ENCODE peak calls at places on chromosomes 2 and 18, in nine cellular contexts. One of them, this sample, is unnamed.

GRCh38 chr2:158464426-158465281 is 7.9 kb downstream of the PKP4 start:
- DNase-seq in effector memory CD8-positive, alpha-beta T cell: no peak
- DNase-seq in LNCaP clone FGC: no peak
- DNase-seq in HL-60: no peak
- DNase-seq in AG04450: no peak
- DNase-seq in posterior cingulate gyrus: no peak
- DNase-seq in D341Med: peak
- DNase-seq in fibroblast of the aortic adventitia: peak
- DNase-seq in amniotic stem cell: no peak
- DNase-seq in this sample: peak

GRCh38 chr2:96842600-96842999 is 1.2 kb downstream of the ANKRD23 start:
- DNase-seq in effector memory CD8-positive, alpha-beta T cell: no peak
- DNase-seq in fibroblast of the aortic adventitia: no peak
- DNase-seq in D341Med: no peak
- DNase-seq in amniotic stem cell: no peak
- DNase-seq in HL-60: no peak
- DNase-seq in posterior cingulate gyrus: peak
- DNase-seq in AG04450: no peak
- DNase-seq in LNCaP clone FGC: no peak
- DNase-seq in this sample: no peak

GRCh38 chr2:64779117-64779690 is 125.5 kb upstream of the SERTAD2 start:
- DNase-seq in LNCaP clone FGC: no peak
- DNase-seq in effector memory CD8-positive, alpha-beta T cell: no peak
- DNase-seq in D341Med: no peak
- DNase-seq in amniotic stem cell: peak
- DNase-seq in posterior cingulate gyrus: no peak
- DNase-seq in HL-60: no peak
- DNase-seq in AG04450: peak
- DNase-seq in fibroblast of the aortic adventitia: peak
- DNase-seq in this sample: no peak

GRCh38 chr2:54122171-54122935 is 6.9 kb downstream of the ACYP2 start:
- DNase-seq in posterior cingulate gyrus: no peak
- DNase-seq in D341Med: no peak
- DNase-seq in effector memory CD8-positive, alpha-beta T cell: no peak
- DNase-seq in HL-60: no peak
- DNase-seq in fibroblast of the aortic adventitia: no peak
- DNase-seq in amniotic stem cell: no peak
- DNase-seq in AG04450: no peak
- DNase-seq in LNCaP clone FGC: no peak
- DNase-seq in this sample: no peak

GRCh38 chr2:100056478-100056877 is 85.9 kb downstream of the AFF3 start:
- DNase-seq in amniotic stem cell: no peak
- DNase-seq in fibroblast of the aortic adventitia: no peak
- DNase-seq in posterior cingulate gyrus: no peak
- DNase-seq in effector memory CD8-positive, alpha-beta T cell: no peak
- DNase-seq in D341Med: no peak
- DNase-seq in AG04450: no peak
- DNase-seq in HL-60: no peak
- DNase-seq in LNCaP clone FGC: peak
- DNase-seq in this sample: no peak

GRCh38 chr2:173831312-173832229 is 133.6 kb downstream of the SP3 start:
- DNase-seq in D341Med: no peak
- DNase-seq in HL-60: no peak
- DNase-seq in amniotic stem cell: no peak
- DNase-seq in LNCaP clone FGC: no peak
- DNase-seq in effector memory CD8-positive, alpha-beta T cell: no peak
- DNase-seq in fibroblast of the aortic adventitia: peak
- DNase-seq in AG04450: no peak
- DNase-seq in posterior cingulate gyrus: no peak
- DNase-seq in this sample: no peak

GRCh38 chr18:2083691-2084090 is 487.6 kb downstream of the METTL4 start:
- DNase-seq in LNCaP clone FGC: no peak
- DNase-seq in AG04450: no peak
- DNase-seq in amniotic stem cell: no peak
- DNase-seq in fibroblast of the aortic adventitia: no peak
- DNase-seq in HL-60: no peak
- DNase-seq in posterior cingulate gyrus: no peak
- DNase-seq in effector memory CD8-positive, alpha-beta T cell: no peak
- DNase-seq in D341Med: peak
- DNase-seq in this sample: peak

GRCh38 chr18:50454379-50455005 is 79.6 kb downstream of the SKA1 start:
- DNase-seq in LNCaP clone FGC: no peak
- DNase-seq in posterior cingulate gyrus: no peak
- DNase-seq in effector memory CD8-positive, alpha-beta T cell: no peak
- DNase-seq in AG04450: no peak
- DNase-seq in D341Med: no peak
- DNase-seq in amniotic stem cell: no peak
- DNase-seq in fibroblast of the aortic adventitia: no peak
- DNase-seq in HL-60: no peak
- DNase-seq in this sample: peak

GRCh38 chr2:64120928-64121327 is 23.3 kb downstream of the PELI1 start:
- DNase-seq in LNCaP clone FGC: no peak
- DNase-seq in effector memory CD8-positive, alpha-beta T cell: no peak
- DNase-seq in HL-60: no peak
- DNase-seq in AG04450: no peak
- DNase-seq in fibroblast of the aortic adventitia: no peak
- DNase-seq in D341Med: no peak
- DNase-seq in amniotic stem cell: no peak
- DNase-seq in posterior cingulate gyrus: no peak
- DNase-seq in this sample: no peak

GRCh38 chr18:47979611-47980200 is 49.2 kb upstream of the SMAD2 start:
- DNase-seq in posterior cingulate gyrus: no peak
- DNase-seq in effector memory CD8-positive, alpha-beta T cell: no peak
- DNase-seq in AG04450: no peak
- DNase-seq in HL-60: no peak
- DNase-seq in fibroblast of the aortic adventitia: no peak
- DNase-seq in amniotic stem cell: no peak
- DNase-seq in D341Med: no peak
- DNase-seq in LNCaP clone FGC: peak
- DNase-seq in this sample: peak

GRCh38 chr2:134334542-134335353 is 80.9 kb downstream of the MGAT5 start:
- DNase-seq in amniotic stem cell: no peak
- DNase-seq in D341Med: no peak
- DNase-seq in effector memory CD8-positive, alpha-beta T cell: no peak
- DNase-seq in LNCaP clone FGC: no peak
- DNase-seq in fibroblast of the aortic adventitia: no peak
- DNase-seq in AG04450: no peak
- DNase-seq in posterior cingulate gyrus: no peak
- DNase-seq in HL-60: no peak
- DNase-seq in this sample: peak

GRCh38 chr2:133948610-133949290 is 305.1 kb upstream of the MGAT5 start:
- DNase-seq in fibroblast of the aortic adventitia: no peak
- DNase-seq in effector memory CD8-positive, alpha-beta T cell: no peak
- DNase-seq in amniotic stem cell: no peak
- DNase-seq in AG04450: no peak
- DNase-seq in LNCaP clone FGC: no peak
- DNase-seq in D341Med: no peak
- DNase-seq in HL-60: no peak
- DNase-seq in posterior cingulate gyrus: no peak
- DNase-seq in this sample: no peak

GRCh38 chr18:4063545-4063944 is 391.6 kb downstream of the DLGAP1 start:
- DNase-seq in AG04450: no peak
- DNase-seq in amniotic stem cell: no peak
- DNase-seq in LNCaP clone FGC: no peak
- DNase-seq in D341Med: no peak
- DNase-seq in posterior cingulate gyrus: no peak
- DNase-seq in effector memory CD8-positive, alpha-beta T cell: no peak
- DNase-seq in fibroblast of the aortic adventitia: no peak
- DNase-seq in HL-60: no peak
- DNase-seq in this sample: no peak

GRCh38 chr2:70161069-70161534 is 29.7 kb downstream of the C2orf42 start:
- DNase-seq in AG04450: no peak
- DNase-seq in amniotic stem cell: no peak
- DNase-seq in HL-60: no peak
- DNase-seq in fibroblast of the aortic adventitia: no peak
- DNase-seq in D341Med: no peak
- DNase-seq in effector memory CD8-positive, alpha-beta T cell: no peak
- DNase-seq in LNCaP clone FGC: peak
- DNase-seq in posterior cingulate gyrus: no peak
- DNase-seq in this sample: no peak

GRCh38 chr18:59041819-59042476 is 97.7 kb upstream of the SEC11C start:
- DNase-seq in LNCaP clone FGC: no peak
- DNase-seq in effector memory CD8-positive, alpha-beta T cell: no peak
- DNase-seq in fibroblast of the aortic adventitia: no peak
- DNase-seq in AG04450: no peak
- DNase-seq in D341Med: no peak
- DNase-seq in posterior cingulate gyrus: peak
- DNase-seq in amniotic stem cell: no peak
- DNase-seq in HL-60: no peak
- DNase-seq in this sample: no peak

GRCh38 chr2:33215299-33215698 is 261.1 kb upstream of the RASGRP3 start:
- DNase-seq in effector memory CD8-positive, alpha-beta T cell: no peak
- DNase-seq in AG04450: peak
- DNase-seq in amniotic stem cell: peak
- DNase-seq in D341Med: no peak
- DNase-seq in fibroblast of the aortic adventitia: peak
- DNase-seq in posterior cingulate gyrus: peak
- DNase-seq in LNCaP clone FGC: no peak
- DNase-seq in HL-60: no peak
- DNase-seq in this sample: no peak

GRCh38 chr2:86468162-86469033 is 27.2 kb downstream of the KDM3A start:
- DNase-seq in posterior cingulate gyrus: no peak
- DNase-seq in D341Med: no peak
- DNase-seq in amniotic stem cell: no peak
- DNase-seq in fibroblast of the aortic adventitia: no peak
- DNase-seq in LNCaP clone FGC: no peak
- DNase-seq in HL-60: no peak
- DNase-seq in effector memory CD8-positive, alpha-beta T cell: no peak
- DNase-seq in AG04450: no peak
- DNase-seq in this sample: no peak

GRCh38 chr2:191228861-191229260 is 16.3 kb upstream of the MYO1B start:
- DNase-seq in AG04450: no peak
- DNase-seq in effector memory CD8-positive, alpha-beta T cell: no peak
- DNase-seq in fibroblast of the aortic adventitia: no peak
- DNase-seq in D341Med: no peak
- DNase-seq in LNCaP clone FGC: no peak
- DNase-seq in posterior cingulate gyrus: no peak
- DNase-seq in amniotic stem cell: no peak
- DNase-seq in HL-60: no peak
- DNase-seq in this sample: no peak

GRCh38 chr2:234293973-234294372 is 202.9 kb downstream of the ARL4C start:
- DNase-seq in LNCaP clone FGC: no peak
- DNase-seq in AG04450: no peak
- DNase-seq in effector memory CD8-positive, alpha-beta T cell: no peak
- DNase-seq in D341Med: no peak
- DNase-seq in amniotic stem cell: no peak
- DNase-seq in fibroblast of the aortic adventitia: no peak
- DNase-seq in HL-60: no peak
- DNase-seq in posterior cingulate gyrus: no peak
- DNase-seq in this sample: peak

GRCh38 chr2:205175831-205176230 is 506.5 kb upstream of the NRP2 start:
- DNase-seq in fibroblast of the aortic adventitia: no peak
- DNase-seq in D341Med: peak
- DNase-seq in posterior cingulate gyrus: no peak
- DNase-seq in amniotic stem cell: no peak
- DNase-seq in LNCaP clone FGC: peak
- DNase-seq in AG04450: no peak
- DNase-seq in HL-60: no peak
- DNase-seq in effector memory CD8-positive, alpha-beta T cell: no peak
- DNase-seq in this sample: no peak

GRCh38 chr18:3148930-3149535 is 70.7 kb downstream of the MYOM1 start:
- DNase-seq in amniotic stem cell: no peak
- DNase-seq in D341Med: peak
- DNase-seq in AG04450: no peak
- DNase-seq in effector memory CD8-positive, alpha-beta T cell: no peak
- DNase-seq in LNCaP clone FGC: no peak
- DNase-seq in posterior cingulate gyrus: no peak
- DNase-seq in fibroblast of the aortic adventitia: no peak
- DNase-seq in HL-60: no peak
- DNase-seq in this sample: peak

GRCh38 chr2:62014102-62014501 is 108.6 kb downstream of the COMMD1 start:
- DNase-seq in HL-60: no peak
- DNase-seq in AG04450: peak
- DNase-seq in fibroblast of the aortic adventitia: peak
- DNase-seq in LNCaP clone FGC: peak
- DNase-seq in D341Med: peak
- DNase-seq in posterior cingulate gyrus: peak
- DNase-seq in amniotic stem cell: peak
- DNase-seq in effector memory CD8-positive, alpha-beta T cell: no peak
- DNase-seq in this sample: peak

GRCh38 chr2:130729311-130730299 is 735 bp downstream of the GPR148 start:
- DNase-seq in fibroblast of the aortic adventitia: no peak
- DNase-seq in effector memory CD8-positive, alpha-beta T cell: no peak
- DNase-seq in AG04450: no peak
- DNase-seq in amniotic stem cell: no peak
- DNase-seq in LNCaP clone FGC: no peak
- DNase-seq in HL-60: no peak
- DNase-seq in posterior cingulate gyrus: peak
- DNase-seq in D341Med: no peak
- DNase-seq in this sample: no peak

GRCh38 chr2:151056870-151057269 is 204.8 kb downstream of the RBM43 start:
- DNase-seq in amniotic stem cell: no peak
- DNase-seq in effector memory CD8-positive, alpha-beta T cell: no peak
- DNase-seq in posterior cingulate gyrus: no peak
- DNase-seq in LNCaP clone FGC: no peak
- DNase-seq in HL-60: no peak
- DNase-seq in fibroblast of the aortic adventitia: peak
- DNase-seq in D341Med: no peak
- DNase-seq in AG04450: no peak
- DNase-seq in this sample: no peak

GRCh38 chr18:56060967-56061541 is 473.1 kb upstream of the TCF4 start:
- DNase-seq in posterior cingulate gyrus: no peak
- DNase-seq in D341Med: no peak
- DNase-seq in HL-60: no peak
- DNase-seq in effector memory CD8-positive, alpha-beta T cell: no peak
- DNase-seq in amniotic stem cell: no peak
- DNase-seq in LNCaP clone FGC: no peak
- DNase-seq in fibroblast of the aortic adventitia: no peak
- DNase-seq in AG04450: no peak
- DNase-seq in this sample: no peak

GRCh38 chr2:231483398-231484329 is 19.4 kb upstream of the NCL start:
- DNase-seq in HL-60: no peak
- DNase-seq in LNCaP clone FGC: no peak
- DNase-seq in AG04450: no peak
- DNase-seq in posterior cingulate gyrus: no peak
- DNase-seq in effector memory CD8-positive, alpha-beta T cell: peak
- DNase-seq in fibroblast of the aortic adventitia: peak
- DNase-seq in D341Med: no peak
- DNase-seq in amniotic stem cell: no peak
- DNase-seq in this sample: no peak

GRCh38 chr2:95012881-95013550 is 12.5 kb upstream of the MAL start:
- DNase-seq in fibroblast of the aortic adventitia: no peak
- DNase-seq in D341Med: no peak
- DNase-seq in HL-60: no peak
- DNase-seq in AG04450: no peak
- DNase-seq in amniotic stem cell: no peak
- DNase-seq in effector memory CD8-positive, alpha-beta T cell: no peak
- DNase-seq in posterior cingulate gyrus: peak
- DNase-seq in LNCaP clone FGC: no peak
- DNase-seq in this sample: peak

GRCh38 chr2:19811186-19811585 is 90.6 kb downstream of the TTC32 start:
- DNase-seq in AG04450: no peak
- DNase-seq in effector memory CD8-positive, alpha-beta T cell: no peak
- DNase-seq in amniotic stem cell: no peak
- DNase-seq in fibroblast of the aortic adventitia: no peak
- DNase-seq in HL-60: no peak
- DNase-seq in LNCaP clone FGC: no peak
- DNase-seq in D341Med: no peak
- DNase-seq in posterior cingulate gyrus: no peak
- DNase-seq in this sample: no peak

GRCh38 chr2:124804014-124804940 is 779.2 kb downstream of the CNTNAP5 start:
- DNase-seq in AG04450: no peak
- DNase-seq in LNCaP clone FGC: no peak
- DNase-seq in fibroblast of the aortic adventitia: peak
- DNase-seq in D341Med: peak
- DNase-seq in amniotic stem cell: no peak
- DNase-seq in HL-60: no peak
- DNase-seq in effector memory CD8-positive, alpha-beta T cell: no peak
- DNase-seq in posterior cingulate gyrus: no peak
- DNase-seq in this sample: peak

GRCh38 chr2:223626713-223627112 is 24.6 kb upstream of the SCG2 start:
- DNase-seq in effector memory CD8-positive, alpha-beta T cell: no peak
- DNase-seq in posterior cingulate gyrus: no peak
- DNase-seq in amniotic stem cell: peak
- DNase-seq in AG04450: no peak
- DNase-seq in HL-60: no peak
- DNase-seq in D341Med: no peak
- DNase-seq in fibroblast of the aortic adventitia: no peak
- DNase-seq in LNCaP clone FGC: no peak
- DNase-seq in this sample: no peak

GRCh38 chr2:9979977-9980376 is 28.5 kb downstream of the GRHL1 start:
- DNase-seq in LNCaP clone FGC: no peak
- DNase-seq in D341Med: no peak
- DNase-seq in posterior cingulate gyrus: no peak
- DNase-seq in amniotic stem cell: no peak
- DNase-seq in AG04450: no peak
- DNase-seq in effector memory CD8-positive, alpha-beta T cell: no peak
- DNase-seq in HL-60: no peak
- DNase-seq in fibroblast of the aortic adventitia: no peak
- DNase-seq in this sample: no peak